ENCODE peak calls at places on chromosomes 1 and 21, in seven cellular contexts. D is fibroblast of mammary gland, G is pancreas, V is coronary artery, F is choroid plexus epithelial cell, N is cardiac fibroblast, M is endothelial cell. L is an unnamed sample.

GRCh38 chr1:61950418-61950817 is 208.1 kb downstream of the PATJ start:
- DNase-seq in V (no peak), G (no peak), M (no peak), F (peak; percentile 58), N (peak; percentile 22), D (peak; percentile 5), L (no peak)

GRCh38 chr1:156805766-156806511 is 10.7 kb downstream of the SH2D2A start:
- DNase-seq in G (no peak), V (no peak), D (peak; percentile 96), F (peak; percentile 87), N (peak; percentile 34), M (no peak), L (no peak)

GRCh38 chr1:54884768-54885167 is 2.2 kb downstream of the DHCR24 start:
- DNase-seq in D (no peak), M (no peak), V (no peak), G (no peak), N (no peak), F (no peak), L (no peak)

GRCh38 chr21:44623575-44623974 is 3.3 kb upstream of the KRTAP10-9 start:
- DNase-seq in F (no peak), N (no peak), V (no peak), M (no peak), D (no peak), G (no peak), L (no peak)

GRCh38 chr21:35563885-35564451 is 496.4 kb downstream of the SETD4 start:
- DNase-seq in M (no peak), V (no peak), D (peak; percentile 99), F (peak; percentile 96), G (peak; percentile 16), N (peak; percentile 100), L (no peak)

GRCh38 chr1:31297273-31298247 is 728 bp downstream of the ZCCHC17 start:
- DNase-seq in N (peak; percentile 28), D (peak; percentile 28), M (peak; percentile 13), F (peak; percentile 27), V (no peak), G (no peak), L (no peak)

GRCh38 chr1:162302660-162303344 is 73.9 kb downstream of the SPATA46 start:
- DNase-seq in G (no peak), M (no peak), D (peak; percentile 81), N (peak; percentile 86), V (no peak), F (peak; percentile 72), L (no peak)

GRCh38 chr21:45607021-45607921 is 36.3 kb upstream of the PCBP3 start:
- DNase-seq in V (peak; percentile 41), D (peak; percentile 58), G (no peak), M (no peak), F (peak; percentile 22), N (peak; percentile 79), L (no peak)

GRCh38 chr1:143574891-143575520 is 396.8 kb downstream of the FAM72C start:
- DNase-seq in G (no peak), M (no peak), F (no peak), N (no peak), D (no peak), V (no peak), L (no peak)

GRCh38 chr1:11072216-11072917 is 12.5 kb upstream of the SRM start:
- DNase-seq in G (peak; percentile 36), N (no peak), M (no peak), F (no peak), V (no peak), D (no peak), L (peak; percentile 70)

GRCh38 chr21:29289317-29289716 is 9.4 kb upstream of the BACH1 start:
- DNase-seq in V (no peak), M (no peak), N (no peak), D (no peak), G (no peak), F (peak; percentile 44), L (no peak)

GRCh38 chr1:156320560-156320959 is 17.5 kb downstream of the CCT3 start:
- DNase-seq in F (no peak), G (no peak), D (no peak), V (no peak), N (no peak), M (no peak), L (no peak)

GRCh38 chr1:234114648-234115307 is 210.3 kb downstream of the SLC35F3 start:
- DNase-seq in F (peak; percentile 67), M (peak; percentile 51), N (peak; percentile 74), D (peak; percentile 64), V (no peak), G (peak; percentile 32), L (peak; percentile 58)

GRCh38 chr1:155466996-155467395 is 95.6 kb downstream of the ASH1L start:
- DNase-seq in G (no peak), D (peak; percentile 89), V (no peak), F (peak; percentile 91), M (no peak), N (peak; percentile 91), L (no peak)

GRCh38 chr1:5645929-5646328 is 346.3 kb downstream of the NPHP4 start:
- DNase-seq in D (no peak), F (no peak), G (no peak), V (no peak), M (no peak), N (no peak), L (no peak)

GRCh38 chr1:246450485-246451251 is 56.4 kb downstream of the SMYD3 start:
- DNase-seq in D (peak; percentile 42), V (no peak), G (no peak), M (no peak), N (peak; percentile 49), F (peak; percentile 57), L (peak; percentile 42)

GRCh38 chr1:231040019-231040799 is at the start of gene FAM89A:
- DNase-seq in N (no peak), F (no peak), G (peak; percentile 75), D (no peak), M (peak; percentile 67), V (no peak), L (peak; percentile 92)

GRCh38 chr1:174021611-174022079 is 512 bp downstream of the RC3H1 start:
- DNase-seq in F (peak; percentile 57), G (peak; percentile 56), D (no peak), V (no peak), N (peak; percentile 56), M (peak; percentile 56), L (peak; percentile 47)

GRCh38 chr1:27392778-27393635 is 585 bp downstream of the GPR3 start:
- DNase-seq in V (no peak), F (no peak), D (no peak), N (no peak), G (no peak), M (no peak), L (no peak)
- TF ChIP-seq CTCF in V (no peak), F (peak; percentile 19), D (peak; percentile 34), N (peak; percentile 35), G (no peak), M (peak; percentile 19), L (no peak)

DNA sequence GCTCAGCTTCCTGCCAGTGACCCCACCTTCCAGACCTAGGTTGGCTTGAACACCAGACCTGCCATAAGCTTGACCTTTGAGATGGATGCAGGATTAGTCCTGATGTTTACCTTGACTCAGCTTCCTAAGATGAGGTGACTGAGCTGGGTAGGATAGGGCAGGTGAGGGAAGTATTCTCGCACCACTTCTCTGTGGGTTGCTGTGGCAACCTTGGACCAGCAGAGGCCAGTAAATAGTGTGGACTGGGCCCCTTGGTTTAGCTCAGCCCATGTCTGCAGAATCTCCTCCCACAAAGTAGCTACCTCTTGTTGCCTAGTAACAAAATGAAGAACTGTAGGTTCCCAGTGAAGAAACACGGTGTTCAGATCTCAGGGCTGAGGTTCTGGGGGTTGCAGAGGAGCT is 8.4 kb downstream of the RPS6KA1 start:
- DNase-seq in D (peak; percentile 37), F (peak; percentile 77), M (peak; percentile 41), G (no peak), V (no peak), N (peak; percentile 50), L (peak; percentile 76)
- TF ChIP-seq CTCF in D (peak; percentile 32), F (peak; percentile 54), M (no peak), G (no peak), V (no peak), N (peak; percentile 11), L (peak; percentile 50)

DNA sequence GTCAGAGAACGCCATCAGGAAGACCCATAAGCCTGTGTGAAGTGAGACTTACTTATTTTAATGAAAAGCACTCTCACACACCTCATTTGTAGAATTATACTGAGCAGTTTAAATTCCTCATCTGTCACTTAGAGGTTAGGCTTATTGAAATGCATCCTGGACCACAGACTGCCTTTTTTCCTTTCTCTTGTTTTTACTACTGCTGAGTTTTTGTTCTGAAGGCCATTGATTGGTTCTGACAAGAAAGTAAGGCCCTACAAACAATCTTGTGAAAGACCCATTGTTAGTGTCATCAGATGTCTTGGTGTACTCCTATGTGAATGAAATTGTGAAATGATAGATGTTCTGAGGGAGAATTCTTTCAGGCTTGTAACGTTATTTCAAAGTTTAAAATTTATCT is 1343.3 kb upstream of the ADGRL2 start:
- DNase-seq in F (no peak), D (no peak), V (no peak), N (peak; percentile 17), M (no peak), G (no peak), L (no peak)
- TF ChIP-seq CTCF in F (no peak), D (no peak), V (no peak), N (no peak), M (no peak), G (no peak), L (no peak)

GRCh38 chr1:59779949-59780348 is 34.8 kb upstream of the HOOK1 start:
- DNase-seq in N (no peak), V (no peak), D (no peak), F (no peak), G (no peak), M (no peak), L (no peak)
- TF ChIP-seq CTCF in N (no peak), V (no peak), D (peak; percentile 12), F (no peak), G (no peak), M (peak; percentile 54), L (no peak)

GRCh38 chr1:87949711-87950110 is 621.0 kb downstream of the LMO4 start:
- DNase-seq in M (no peak), V (no peak), N (no peak), D (no peak), G (no peak), F (no peak), L (no peak)

GRCh38 chr1:87953732-87954344 is 625.2 kb downstream of the LMO4 start:
- DNase-seq in F (peak; percentile 88), G (peak; percentile 72), V (no peak), N (peak; percentile 88), D (peak; percentile 82), M (peak; percentile 59), L (peak; percentile 27)

GRCh38 chr1:87953109-87953508 is 624.4 kb downstream of the LMO4 start:
- DNase-seq in G (no peak), V (no peak), F (no peak), M (no peak), D (peak; percentile 25), N (no peak), L (no peak)

GRCh38 chr1:87950369-87950768 is 621.7 kb downstream of the LMO4 start:
- DNase-seq in F (no peak), D (no peak), N (no peak), G (no peak), V (no peak), M (no peak), L (no peak)

DNA sequence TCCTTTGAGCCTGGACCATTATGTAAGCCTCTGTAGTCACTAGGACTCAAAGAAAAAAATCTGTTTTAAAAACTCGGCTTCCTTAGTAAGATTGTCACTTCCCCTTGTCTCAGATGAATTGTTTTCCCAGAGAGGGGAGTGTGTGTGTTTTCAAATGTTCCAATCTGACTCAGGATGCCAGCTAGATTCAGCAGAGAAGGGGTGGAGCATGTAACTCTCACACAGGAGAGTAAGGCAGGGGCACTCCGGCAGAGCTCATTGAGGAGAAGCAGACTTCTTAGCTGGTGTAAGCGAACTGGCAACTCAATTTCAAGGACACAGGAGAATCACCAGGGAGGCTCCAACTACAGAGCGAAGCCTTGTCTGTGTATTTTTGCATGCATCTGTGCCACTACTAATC is 623.2 kb downstream of the LMO4 start:
- DNase-seq in M (peak; percentile 9), F (no peak), G (no peak), D (peak; percentile 24), V (no peak), N (peak; percentile 54), L (no peak)
- TF ChIP-seq CTCF in M (no peak), F (no peak), G (no peak), D (no peak), V (no peak), N (no peak), L (no peak)